ENCODE peak calls at places on chromosomes 3 and 15, in seven cellular contexts. N is AG04450, R is psoas muscle, A is uterus, Y is LNCaP clone FGC, W is retinal pigment epithelial cell, C is lung. Z is an unnamed sample.

GRCh38 chr3:161991901-161992300 is 495.3 kb downstream of the OTOL1 start:
- DNase-seq in Y (no peak), C (no peak), R (no peak), N (no peak), W (no peak), A (no peak), Z (peak; percentile 17)

GRCh38 chr3:24586920-24587319 is 92.3 kb upstream of the THRB start:
- DNase-seq in Y (no peak), C (no peak), R (no peak), A (no peak), W (no peak), N (no peak), Z (no peak)

GRCh38 chr3:88936837-88937236 is 170.6 kb upstream of the EPHA3 start:
- DNase-seq in C (no peak), A (no peak), N (no peak), R (no peak), Y (no peak), W (no peak), Z (no peak)

GRCh38 chr3:151085889-151086483 is 522 bp downstream of the MED12L start:
- DNase-seq in A (no peak), Y (no peak), W (no peak), R (peak; percentile 21), N (no peak), C (no peak), Z (no peak)

GRCh38 chr15:77810180-77810579 is 177.5 kb upstream of the LINGO1 start:
- DNase-seq in R (no peak), W (no peak), Y (no peak), C (no peak), N (no peak), A (no peak), Z (peak; percentile 5)

GRCh38 chr15:63407612-63408011 is 26.0 kb upstream of the CA12 start:
- DNase-seq in N (no peak), A (no peak), R (no peak), Y (peak; percentile 78), W (no peak), C (no peak), Z (no peak)

GRCh38 chr15:69976366-69976994 is 121.2 kb downstream of the TLE3 start:
- DNase-seq in C (no peak), A (no peak), Y (no peak), R (no peak), N (no peak), W (peak; percentile 8), Z (peak; percentile 58)

GRCh38 chr15:76996076-76996525 is 1.2 kb downstream of the PSTPIP1 start:
- DNase-seq in W (no peak), A (no peak), Y (no peak), C (no peak), N (no peak), R (no peak), Z (no peak)

GRCh38 chr15:44427756-44428724 is 611 bp downstream of the CTDSPL2 start:
- DNase-seq in C (no peak), R (no peak), N (no peak), Y (peak; percentile 42), A (no peak), W (peak; percentile 29), Z (peak; percentile 72)

GRCh38 chr3:128922804-128923459 is 43.5 kb downstream of the ACAD9 start:
- DNase-seq in W (no peak), Y (no peak), R (no peak), C (no peak), A (no peak), N (no peak), Z (no peak)

GRCh38 chr15:47711654-47712053 is 5.7 kb upstream of the SEMA6D start:
- DNase-seq in C (no peak), Y (no peak), R (no peak), W (no peak), A (no peak), N (no peak), Z (peak; percentile 16)

GRCh38 chr3:75303676-75304075 is 360.5 kb upstream of the FRG2C start:
- DNase-seq in C (no peak), A (no peak), R (no peak), Y (peak; percentile 67), N (no peak), W (no peak), Z (no peak)

GRCh38 chr15:27844018-27844666 is 255.0 kb downstream of the OCA2 start:
- DNase-seq in R (no peak), W (no peak), N (peak; percentile 6), A (no peak), C (no peak), Y (no peak), Z (peak; percentile 8)

DNA sequence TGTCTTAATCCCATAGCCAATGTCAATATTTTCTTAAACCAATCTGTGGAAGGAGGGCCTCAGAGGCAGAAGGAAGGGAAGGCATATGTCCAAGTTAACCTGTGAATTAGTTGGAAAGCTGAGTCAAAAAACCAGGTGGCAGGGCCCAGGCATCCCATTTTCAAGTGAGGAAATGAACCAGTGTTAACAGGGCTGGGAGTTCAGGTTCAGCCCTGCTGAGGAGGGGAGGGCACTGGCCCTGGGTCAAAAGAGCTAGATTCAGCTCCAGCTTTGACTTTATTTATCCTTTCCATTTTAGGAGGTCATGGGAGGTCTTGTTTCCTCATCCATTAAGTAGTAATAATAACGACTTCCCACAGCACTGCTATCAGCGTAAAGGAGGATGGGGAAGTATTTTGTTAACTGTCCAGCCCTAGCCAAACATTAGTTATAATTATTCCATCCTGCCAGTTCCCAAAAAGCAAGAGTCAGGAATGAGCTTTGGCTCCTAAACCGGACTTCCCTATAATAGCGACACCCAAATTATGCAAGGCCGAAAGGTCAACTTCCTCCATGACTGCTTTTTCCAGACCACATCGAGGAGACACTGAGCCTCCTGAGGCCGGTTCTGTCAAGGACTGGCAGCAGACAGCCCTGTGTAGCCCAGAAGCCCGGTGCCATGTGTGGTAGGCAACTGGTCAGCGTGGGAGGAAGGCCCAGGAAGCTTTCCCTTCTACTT is 3.2 kb downstream of the MASP1 start:
- DNase-seq in W (no peak), R (no peak), Y (peak; percentile 80), C (peak; percentile 32), N (no peak), A (no peak), Z (no peak)
- H3K4me3 ChIP-seq in W (no peak overlapping the region), R (no peak overlapping the region), Y (no peak overlapping the region), C (no peak overlapping the region), N (no peak overlapping the region), A (peak overlapping the region; percentile 52), Z (no peak overlapping the region)

DNA sequence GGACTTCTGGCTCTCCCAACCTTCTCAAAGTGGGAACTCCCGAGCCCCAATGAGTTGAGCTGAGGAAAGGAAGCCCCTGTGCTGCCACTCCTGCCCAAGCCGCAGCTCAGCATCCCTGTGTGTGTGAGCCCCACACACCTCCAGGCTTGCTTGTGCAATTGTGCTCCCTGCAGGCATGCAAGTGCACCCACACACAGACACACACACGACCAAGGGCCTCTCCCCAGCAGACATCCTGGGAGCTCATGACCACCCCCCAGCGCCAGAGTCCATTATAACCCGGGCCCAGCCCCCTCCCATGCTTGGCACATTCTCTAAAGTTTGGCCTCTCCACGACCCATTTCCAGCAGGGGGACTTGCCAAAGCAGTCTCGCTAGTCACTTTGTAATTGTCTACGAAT is 81.2 kb upstream of the PXYLP1 start:
- DNase-seq in W (no peak), N (no peak), C (no peak), A (no peak), R (no peak), Y (no peak), Z (no peak)
- TF ChIP-seq CTCF in W (no peak), N (no peak), C (no peak), A (no peak), R (no peak), Y (no peak), Z (no peak)

GRCh38 chr15:93088200-93088980 is 621 bp downstream of the RGMA start:
- DNase-seq in C (no peak), A (no peak), R (peak; percentile 67), N (no peak), W (no peak), Y (no peak), Z (peak; percentile 19)
- H3K4me3 ChIP-seq in C (peak overlapping the region; percentile 16), A (peak overlapping the region; percentile 51), R (peak overlapping the region; percentile 80), N (peak overlapping the region; percentile 31), W (peak overlapping the region; percentile 37), Y (peak overlapping the region; percentile 12), Z (peak overlapping the region; percentile 19)

GRCh38 chr15:52161406-52161966 is 29.7 kb downstream of the GNB5 start:
- DNase-seq in Y (no peak), R (no peak), W (no peak), C (no peak), A (no peak), N (no peak), Z (no peak)

GRCh38 chr15:52164631-52165265 is 26.4 kb downstream of the GNB5 start:
- DNase-seq in R (no peak), N (no peak), A (no peak), W (no peak), C (no peak), Y (no peak), Z (no peak)

GRCh38 chr15:52162260-52162659 is 28.9 kb downstream of the GNB5 start:
- DNase-seq in R (no peak), A (no peak), C (no peak), Y (no peak), W (no peak), N (peak; percentile 54), Z (no peak)

GRCh38 chr15:52162876-52163275 is 28.3 kb downstream of the GNB5 start:
- DNase-seq in A (no peak), Y (no peak), N (no peak), C (no peak), W (no peak), R (no peak), Z (no peak)

GRCh38 chr15:52163321-52164190 is 27.6 kb downstream of the GNB5 start:
- DNase-seq in C (no peak), W (no peak), Y (no peak), N (no peak), R (no peak), A (no peak), Z (no peak)
- TF ChIP-seq CTCF in C (no peak), W (peak; percentile 38), Y (no peak), N (peak; percentile 19), R (no peak), A (no peak), Z (peak; percentile 20)

GRCh38 chr15:78853500-78853899 is 19.2 kb upstream of the MORF4L1 start:
- DNase-seq in A (no peak), Y (no peak), W (no peak), C (no peak), R (no peak), N (no peak), Z (no peak)
- H3K4me3 ChIP-seq in A (no peak overlapping the region), Y (no peak overlapping the region), W (no peak overlapping the region), C (no peak overlapping the region), R (no peak overlapping the region), N (no peak overlapping the region), Z (no peak overlapping the region)